ENCODE peak calls at places on chromosomes 1 and 21, in seven cellular contexts. One of them, this sample, is unnamed.

GRCh38 chr1:205061665-205062069 is 18.7 kb downstream of the CNTN2 start:
- DNase-seq in K562: peak; percentile 83
- DNase-seq in HepG2: peak; percentile 49
- DNase-seq in HCT116: peak; percentile 35
- DNase-seq in GM12878: peak; percentile 20
- DNase-seq in H1: peak; percentile 67
- DNase-seq in SK-N-SH: peak; percentile 91
- DNase-seq in this sample: peak; percentile 92

GRCh38 chr1:161709373-161709772 is 2.3 kb downstream of the FCRLA start:
- DNase-seq in K562: no peak
- DNase-seq in GM12878: no peak
- DNase-seq in HCT116: no peak
- DNase-seq in HepG2: no peak
- DNase-seq in SK-N-SH: no peak
- DNase-seq in H1: no peak
- DNase-seq in this sample: no peak

GRCh38 chr1:209155556-209155955 is 428.0 kb upstream of the CAMK1G start:
- DNase-seq in HCT116: no peak
- DNase-seq in SK-N-SH: no peak
- DNase-seq in HepG2: no peak
- DNase-seq in H1: no peak
- DNase-seq in K562: no peak
- DNase-seq in GM12878: no peak
- DNase-seq in this sample: no peak

GRCh38 chr1:40004857-40005256 is 35.7 kb upstream of the CAP1 start:
- DNase-seq in K562: peak; percentile 29
- DNase-seq in GM12878: no peak
- DNase-seq in HepG2: no peak
- DNase-seq in HCT116: no peak
- DNase-seq in SK-N-SH: no peak
- DNase-seq in H1: no peak
- DNase-seq in this sample: peak; percentile 14

GRCh38 chr21:16055012-16055411 is 325.2 kb downstream of the USP25 start:
- DNase-seq in HepG2: no peak
- DNase-seq in SK-N-SH: no peak
- DNase-seq in H1: no peak
- DNase-seq in GM12878: no peak
- DNase-seq in K562: no peak
- DNase-seq in HCT116: no peak
- DNase-seq in this sample: peak; percentile 52

GRCh38 chr21:33286600-33287456 is 20.7 kb downstream of the IL10RB start:
- DNase-seq in GM12878: no peak
- DNase-seq in SK-N-SH: no peak
- DNase-seq in K562: no peak
- DNase-seq in HCT116: peak; percentile 38
- DNase-seq in H1: no peak
- DNase-seq in HepG2: peak; percentile 73
- DNase-seq in this sample: no peak

GRCh38 chr1:229456016-229456415 is 22.1 kb upstream of the ACTA1 start:
- DNase-seq in SK-N-SH: no peak
- DNase-seq in GM12878: no peak
- DNase-seq in HepG2: no peak
- DNase-seq in H1: no peak
- DNase-seq in HCT116: no peak
- DNase-seq in K562: no peak
- DNase-seq in this sample: no peak

GRCh38 chr21:17854771-17855170 is 35.6 kb upstream of the C21orf91 start:
- DNase-seq in HepG2: no peak
- DNase-seq in GM12878: no peak
- DNase-seq in K562: no peak
- DNase-seq in SK-N-SH: no peak
- DNase-seq in H1: no peak
- DNase-seq in HCT116: no peak
- DNase-seq in this sample: no peak

GRCh38 chr1:159560599-159560998 is 24.8 kb upstream of the OR10J5 start:
- DNase-seq in HCT116: no peak
- DNase-seq in SK-N-SH: no peak
- DNase-seq in HepG2: no peak
- DNase-seq in GM12878: no peak
- DNase-seq in K562: no peak
- DNase-seq in H1: no peak
- DNase-seq in this sample: no peak

GRCh38 chr21:35357041-35357780 is 308.1 kb upstream of the RUNX1 start:
- DNase-seq in HepG2: no peak
- DNase-seq in K562: no peak
- DNase-seq in H1: no peak
- DNase-seq in GM12878: no peak
- DNase-seq in HCT116: no peak
- DNase-seq in SK-N-SH: no peak
- DNase-seq in this sample: peak; percentile 13

GRCh38 chr1:166062695-166063094 is 104.1 kb downstream of the FAM78B start:
- DNase-seq in GM12878: no peak
- DNase-seq in SK-N-SH: peak; percentile 36
- DNase-seq in HepG2: no peak
- DNase-seq in H1: no peak
- DNase-seq in K562: no peak
- DNase-seq in HCT116: no peak
- DNase-seq in this sample: no peak

GRCh38 chr1:47656719-47657685 is 219.2 kb downstream of the FOXD2 start:
- DNase-seq in HepG2: no peak
- DNase-seq in HCT116: no peak
- DNase-seq in H1: no peak
- DNase-seq in SK-N-SH: no peak
- DNase-seq in GM12878: no peak
- DNase-seq in K562: no peak
- DNase-seq in this sample: no peak

GRCh38 chr1:180791806-180792205 is 120.9 kb upstream of the KIAA1614 start:
- DNase-seq in HepG2: no peak
- DNase-seq in SK-N-SH: no peak
- DNase-seq in GM12878: no peak
- DNase-seq in HCT116: no peak
- DNase-seq in K562: no peak
- DNase-seq in H1: no peak
- DNase-seq in this sample: no peak

GRCh38 chr1:23526329-23527041 is 4.5 kb downstream of the E2F2 start:
- DNase-seq in GM12878: no peak
- DNase-seq in H1: no peak
- DNase-seq in K562: no peak
- DNase-seq in HepG2: no peak
- DNase-seq in HCT116: no peak
- DNase-seq in SK-N-SH: no peak
- DNase-seq in this sample: no peak

GRCh38 chr1:23527366-23527765 is 3.7 kb downstream of the E2F2 start:
- DNase-seq in SK-N-SH: no peak
- DNase-seq in HCT116: no peak
- DNase-seq in H1: no peak
- DNase-seq in K562: no peak
- DNase-seq in HepG2: no peak
- DNase-seq in GM12878: no peak
- DNase-seq in this sample: no peak

GRCh38 chr1:23529146-23530088 is 1.6 kb downstream of the E2F2 start:
- DNase-seq in H1: no peak
- DNase-seq in HepG2: no peak
- DNase-seq in GM12878: no peak
- DNase-seq in SK-N-SH: peak; percentile 51
- DNase-seq in K562: peak; percentile 50
- DNase-seq in HCT116: no peak
- DNase-seq in this sample: peak; percentile 22

GRCh38 chr1:23530089-23530749 is 814 bp downstream of the E2F2 start:
- DNase-seq in H1: no peak
- DNase-seq in HCT116: no peak
- DNase-seq in K562: peak; percentile 59
- DNase-seq in SK-N-SH: no peak
- DNase-seq in GM12878: no peak
- DNase-seq in HepG2: no peak
- DNase-seq in this sample: peak; percentile 23

DNA sequence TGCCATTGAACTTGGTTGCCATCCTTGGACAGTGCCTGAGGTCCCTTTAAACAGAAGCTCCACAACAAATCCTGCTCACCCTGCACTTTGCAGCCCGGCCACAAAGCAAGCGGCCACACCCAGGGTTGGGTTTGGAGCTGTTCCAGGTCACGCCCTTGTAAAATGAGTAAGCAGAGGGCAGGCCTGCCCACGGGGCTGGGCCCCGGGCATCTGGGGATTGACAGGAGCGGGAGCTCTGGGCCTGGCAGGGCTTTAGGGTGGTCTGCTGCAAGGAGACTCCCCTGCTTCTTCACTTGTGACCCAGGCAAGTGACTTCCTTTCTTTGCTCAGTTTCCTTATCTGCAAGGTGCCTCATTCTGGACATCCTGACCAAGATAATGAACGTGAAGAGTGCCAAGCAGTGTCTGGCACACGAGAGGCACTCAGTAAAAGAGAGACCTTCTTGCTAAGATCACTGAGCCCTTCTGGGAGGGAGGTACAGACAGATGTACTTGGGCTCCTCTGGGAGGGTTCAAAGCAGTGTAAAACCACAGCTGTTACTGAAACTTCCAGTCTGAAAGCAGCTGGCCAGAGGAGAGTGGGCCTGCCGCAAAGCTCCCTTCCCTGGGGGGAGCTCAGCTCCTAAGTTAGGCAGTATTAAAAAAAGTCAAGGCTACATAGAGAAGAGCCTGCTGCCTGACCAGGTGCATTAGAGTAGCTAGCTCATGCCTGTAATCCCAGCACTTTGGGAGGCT is 2.6 kb downstream of the E2F2 start:
- DNase-seq in HepG2: peak; percentile 85
- DNase-seq in K562: peak; percentile 84
- DNase-seq in SK-N-SH: peak; percentile 45
- DNase-seq in GM12878: peak; percentile 76
- DNase-seq in HCT116: peak; percentile 90
- DNase-seq in H1: no peak
- DNase-seq in this sample: peak; percentile 91
- TF ChIP-seq JUND in HepG2: no peak
- TF ChIP-seq JUND in K562: peak; percentile 72
- TF ChIP-seq JUND in SK-N-SH: no peak
- TF ChIP-seq JUND in GM12878: no peak
- TF ChIP-seq JUND in HCT116: no peak
- TF ChIP-seq JUND in H1: no peak
- TF ChIP-seq JUND in this sample: no peak

GRCh38 chr1:41559331-41559730 is 74.8 kb upstream of the EDN2 start:
- DNase-seq in HepG2: no peak
- DNase-seq in H1: no peak
- DNase-seq in SK-N-SH: no peak
- DNase-seq in K562: no peak
- DNase-seq in GM12878: no peak
- DNase-seq in HCT116: no peak
- DNase-seq in this sample: no peak
- TF ChIP-seq JUND in HepG2: no peak
- TF ChIP-seq JUND in H1: no peak
- TF ChIP-seq JUND in SK-N-SH: no peak
- TF ChIP-seq JUND in K562: no peak
- TF ChIP-seq JUND in GM12878: no peak
- TF ChIP-seq JUND in HCT116: no peak
- TF ChIP-seq JUND in this sample: no peak

DNA sequence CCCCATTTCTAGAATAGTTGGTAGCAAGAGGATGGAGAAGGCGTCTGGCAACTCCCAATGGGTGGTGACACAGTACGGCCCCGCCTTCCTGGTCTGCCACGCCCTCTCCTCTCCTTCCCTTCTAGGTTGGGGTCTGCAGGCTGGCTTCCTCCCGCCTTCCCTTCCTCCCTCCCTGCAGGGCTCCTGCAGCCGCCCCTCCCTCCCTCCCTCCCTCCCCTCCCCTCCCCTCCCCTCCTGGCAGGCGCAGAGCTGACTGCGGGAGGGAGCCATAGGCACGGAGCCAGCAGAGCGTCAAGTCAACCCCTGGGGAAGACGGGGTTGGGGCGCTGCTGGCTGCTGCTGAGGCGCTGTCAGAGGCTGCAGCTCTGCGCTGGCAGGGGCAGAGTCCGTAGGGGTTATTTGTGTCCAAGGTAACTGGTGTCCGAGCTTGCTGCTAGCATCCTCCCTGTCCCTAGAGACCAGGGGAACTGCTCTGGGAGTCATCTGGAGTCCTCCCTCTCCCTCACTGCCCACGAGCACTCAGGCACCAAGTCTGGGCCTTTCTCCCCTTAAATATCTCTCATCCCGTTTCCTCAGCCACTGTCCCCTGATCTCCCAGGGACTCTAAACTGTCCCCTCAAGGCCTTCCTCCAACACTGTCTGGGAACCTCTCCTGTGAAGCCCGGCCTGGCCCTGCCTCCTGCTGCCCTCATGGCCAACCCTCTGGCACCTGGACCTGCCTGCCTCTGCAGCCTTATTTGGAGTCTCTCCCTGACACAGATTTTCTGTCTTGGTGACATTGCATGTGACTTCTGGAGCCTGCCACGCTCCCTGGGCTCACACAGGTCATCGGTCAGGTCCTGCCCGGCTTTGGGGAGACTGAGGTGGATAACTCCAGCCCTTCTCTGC is 57.4 kb upstream of the ACOT11 start:
- DNase-seq in H1: peak; percentile 57
- DNase-seq in HepG2: no peak
- DNase-seq in SK-N-SH: peak; percentile 73
- DNase-seq in HCT116: no peak
- DNase-seq in GM12878: no peak
- DNase-seq in K562: peak; percentile 62
- DNase-seq in this sample: no peak
- TF ChIP-seq JUND in H1: no peak
- TF ChIP-seq JUND in HepG2: no peak
- TF ChIP-seq JUND in SK-N-SH: no peak
- TF ChIP-seq JUND in HCT116: no peak
- TF ChIP-seq JUND in GM12878: no peak
- TF ChIP-seq JUND in K562: no peak
- TF ChIP-seq JUND in this sample: no peak

DNA sequence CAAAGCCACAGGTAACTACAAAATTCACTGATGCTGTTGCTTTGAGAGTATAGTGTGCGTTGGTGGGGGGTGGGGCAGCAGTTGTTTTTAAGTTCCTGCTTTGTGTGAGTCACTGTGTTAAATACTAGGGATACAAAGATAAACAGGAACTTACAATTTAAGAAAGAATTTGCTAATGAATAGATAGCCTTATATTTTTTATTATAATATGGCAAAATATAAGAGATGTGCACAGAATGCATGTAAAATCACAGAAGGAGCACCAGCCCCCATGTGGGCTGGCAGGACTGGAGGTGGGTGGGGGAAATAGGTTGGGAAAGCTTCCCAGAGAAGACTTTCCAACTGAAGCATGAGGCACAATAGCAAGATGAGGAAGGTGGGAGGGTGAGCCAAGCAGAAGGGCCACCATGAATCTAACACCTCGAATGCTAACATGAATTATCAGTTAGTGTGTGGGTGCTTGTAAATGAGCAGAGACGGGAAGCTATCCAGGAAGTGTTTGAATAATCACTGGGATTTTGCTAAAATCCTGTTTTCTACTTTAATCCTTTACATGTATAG is 57.1 kb upstream of the RAVER2 start:
- DNase-seq in SK-N-SH: no peak
- DNase-seq in GM12878: no peak
- DNase-seq in H1: no peak
- DNase-seq in HepG2: no peak
- DNase-seq in K562: no peak
- DNase-seq in HCT116: no peak
- DNase-seq in this sample: no peak
- TF ChIP-seq JUND in SK-N-SH: no peak
- TF ChIP-seq JUND in GM12878: no peak
- TF ChIP-seq JUND in H1: no peak
- TF ChIP-seq JUND in HepG2: no peak
- TF ChIP-seq JUND in K562: no peak
- TF ChIP-seq JUND in HCT116: no peak
- TF ChIP-seq JUND in this sample: no peak